ENCODE peak calls at places on chromosome 11, in five cellular contexts. F is GM23338, E is heart right ventricle, H is astrocyte, Q is lower leg skin. C is an unnamed sample.

GRCh38 chr11:61675826-61676225 is 4.4 kb upstream of the DAGLA start:
- DNase-seq in F (no peak), H (no peak), Q (no peak), E (no peak), C (no peak)

GRCh38 chr11:114287154-114287553 is 9.0 kb upstream of the NNMT start:
- DNase-seq in Q (no peak), E (no peak), F (no peak), H (no peak), C (no peak)

GRCh38 chr11:87173185-87174039 is 135.7 kb downstream of the TMEM135 start:
- DNase-seq in H (peak; percentile 75), Q (no peak), F (no peak), E (no peak), C (peak; percentile 81)

GRCh38 chr11:64745219-64745522 is 1.2 kb upstream of the RASGRP2 start:
- DNase-seq in H (no peak), Q (peak; percentile 73), E (peak; percentile 86), F (peak; percentile 70), C (no peak)

GRCh38 chr11:97894978-97895377 is 1125.8 kb upstream of the CNTN5 start:
- DNase-seq in Q (no peak), F (no peak), H (no peak), E (no peak), C (no peak)

GRCh38 chr11:43419460-43419859 is 60.7 kb downstream of the TTC17 start:
- DNase-seq in Q (no peak), H (peak; percentile 8), F (peak; percentile 59), E (no peak), C (peak; percentile 75)

GRCh38 chr11:134543144-134544044 is 131.4 kb upstream of the B3GAT1 start:
- DNase-seq in H (no peak), Q (no peak), E (no peak), F (no peak), C (no peak)

GRCh38 chr11:77819921-77820564 is 479 bp downstream of the RSF1 start:
- DNase-seq in E (peak; percentile 43), Q (peak; percentile 42), H (peak; percentile 19), F (peak; percentile 83), C (peak; percentile 47)

GRCh38 chr11:3949132-3949531 is 93.7 kb downstream of the STIM1 start:
- DNase-seq in H (no peak), E (no peak), F (no peak), Q (no peak), C (no peak)

GRCh38 chr11:11531127-11531526 is 90.7 kb downstream of the GALNT18 start:
- DNase-seq in F (no peak), H (no peak), Q (no peak), E (no peak), C (no peak)

GRCh38 chr11:68997124-68997994 is 15.7 kb downstream of the MRGPRF start:
- DNase-seq in H (no peak), E (no peak), F (no peak), Q (no peak), C (no peak)

GRCh38 chr11:57490456-57491248 is 24.9 kb downstream of the SLC43A1 start:
- DNase-seq in H (no peak), E (no peak), Q (no peak), F (no peak), C (peak; percentile 75)

GRCh38 chr11:70503878-70504240 is 105.5 kb downstream of the CTTN start:
- DNase-seq in Q (no peak), H (no peak), E (no peak), F (peak; percentile 60), C (no peak)

GRCh38 chr11:118434553-118435232 is 1.6 kb upstream of the KMT2A start:
- DNase-seq in F (peak; percentile 73), Q (peak; percentile 15), H (peak; percentile 46), E (peak; percentile 17), C (peak; percentile 49)

GRCh38 chr11:130449996-130450419 is 1.6 kb downstream of the ADAMTS15 start:
- DNase-seq in E (peak; percentile 87), F (peak; percentile 98), H (peak; percentile 77), Q (peak; percentile 34), C (peak; percentile 93)

GRCh38 chr11:26276798-26277424 is 55.0 kb upstream of the ANO3 start:
- DNase-seq in H (peak; percentile 45), Q (peak; percentile 33), F (peak; percentile 87), E (peak; percentile 11), C (peak; percentile 82)

GRCh38 chr11:72831521-72832300 is 17.5 kb downstream of the ATG16L2 start:
- DNase-seq in Q (peak; percentile 78), F (peak; percentile 94), H (peak; percentile 39), E (peak; percentile 87), C (peak; percentile 84)

GRCh38 chr11:70580036-70580805 is 181.9 kb downstream of the CTTN start:
- DNase-seq in E (no peak), H (no peak), Q (no peak), F (no peak), C (no peak)

GRCh38 chr11:72736452-72737069 is 15.6 kb downstream of the ARAP1 start:
- DNase-seq in E (no peak), Q (no peak), H (peak; percentile 19), F (no peak), C (no peak)

GRCh38 chr11:19121646-19122045 is 4.7 kb downstream of the ZDHHC13 start:
- DNase-seq in E (no peak), Q (no peak), H (no peak), F (no peak), C (no peak)

GRCh38 chr11:99370557-99371200 is 349.9 kb downstream of the CNTN5 start:
- DNase-seq in H (peak; percentile 47), E (peak; percentile 40), Q (no peak), F (peak; percentile 36), C (peak; percentile 84)

GRCh38 chr11:46294365-46295309 is 17.2 kb downstream of the CREB3L1 start:
- DNase-seq in Q (no peak), F (peak; percentile 92), E (no peak), H (peak; percentile 97), C (peak; percentile 67)
- H3K4me3 ChIP-seq in Q (no peak overlapping the region), F (peak overlapping the region; percentile 78), E (peak overlapping the region; percentile 58), H (peak overlapping the region; percentile 48), C (peak overlapping the region; percentile 62)

DNA sequence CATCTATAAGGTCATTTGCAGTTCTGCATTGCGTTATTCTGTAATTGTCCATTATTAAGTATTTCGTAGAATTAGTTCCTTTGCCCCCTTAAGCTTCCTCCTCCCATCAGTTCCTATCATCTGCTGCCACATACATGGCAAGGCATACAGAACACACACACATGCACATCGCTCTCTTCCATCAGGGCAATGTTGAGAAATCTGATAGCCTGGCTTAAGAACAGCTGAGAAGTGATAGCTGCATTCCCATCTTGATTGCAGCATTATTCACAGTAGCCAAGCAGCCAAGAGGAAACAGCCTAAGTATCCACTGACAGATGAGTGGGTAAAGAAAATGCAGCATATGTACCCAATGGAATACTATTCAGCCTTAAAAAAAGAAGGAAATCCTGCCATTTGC is 186.8 kb upstream of the CADM1 start:
- DNase-seq in H (no peak), E (no peak), F (no peak), Q (no peak), C (no peak)
- TF ChIP-seq CTCF in H (no peak), E (no peak), F (no peak), Q (no peak), C (no peak)

GRCh38 chr11:13341028-13341427 is 63.4 kb downstream of the BMAL1 start:
- DNase-seq in H (no peak), E (no peak), F (no peak), Q (no peak), C (no peak)

GRCh38 chr11:13336246-13336873 is 58.8 kb downstream of the BMAL1 start:
- DNase-seq in F (no peak), H (peak; percentile 47), Q (no peak), E (no peak), C (no peak)

GRCh38 chr11:13337986-13338436 is 60.4 kb downstream of the BMAL1 start:
- DNase-seq in E (no peak), H (peak; percentile 79), Q (no peak), F (no peak), C (peak; percentile 89)

GRCh38 chr11:13339196-13340153 is 61.9 kb downstream of the BMAL1 start:
- DNase-seq in H (peak; percentile 98), E (no peak), Q (no peak), F (no peak), C (peak; percentile 96)

GRCh38 chr11:13338437-13339069 is 61.0 kb downstream of the BMAL1 start:
- DNase-seq in F (no peak), Q (no peak), H (peak; percentile 54), E (no peak), C (no peak)
- H3K4me3 ChIP-seq in F (no peak overlapping the region), Q (no peak overlapping the region), H (peak overlapping the region; percentile 38), E (peak overlapping the region; percentile 30), C (peak overlapping the region; percentile 46)

DNA sequence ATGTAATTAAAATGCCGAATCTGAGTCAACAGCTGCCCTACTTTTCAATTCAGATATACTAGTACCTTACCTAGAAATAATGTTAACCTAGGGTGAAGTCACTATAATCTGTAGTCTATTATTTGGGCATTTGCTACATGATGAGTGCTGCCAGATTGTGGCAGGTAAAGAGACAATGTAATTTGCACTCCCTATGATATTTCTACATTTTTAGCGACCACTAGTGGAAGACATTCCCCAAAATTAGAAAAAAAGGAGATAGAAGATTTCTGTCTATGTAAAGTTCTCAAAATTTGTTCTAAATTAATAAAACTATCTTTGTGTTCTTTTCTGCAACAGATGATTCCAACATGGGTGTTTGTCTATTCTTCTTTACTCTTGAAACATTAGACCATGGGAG is 14.1 kb downstream of the MS4A1 start:
- DNase-seq in F (no peak), H (no peak), E (no peak), Q (no peak), C (no peak)
- TF ChIP-seq CTCF in F (peak; percentile 25), H (no peak), E (no peak), Q (no peak), C (no peak)

GRCh38 chr11:62923634-62924411 is 2.7 kb upstream of the CHRM1 start:
- DNase-seq in H (no peak), E (no peak), F (peak; percentile 49), Q (no peak), C (no peak)

GRCh38 chr11:62922189-62922589 is 1.0 kb upstream of the CHRM1 start:
- DNase-seq in H (no peak), Q (no peak), F (no peak), E (no peak), C (no peak)

GRCh38 chr11:62921573-62922188 is 518 bp upstream of the CHRM1 start:
- DNase-seq in H (no peak), Q (peak; percentile 46), F (no peak), E (no peak), C (no peak)

GRCh38 chr11:62921201-62921572 is at the start of gene CHRM1:
- DNase-seq in F (no peak), E (no peak), Q (no peak), H (no peak), C (no peak)

DNA sequence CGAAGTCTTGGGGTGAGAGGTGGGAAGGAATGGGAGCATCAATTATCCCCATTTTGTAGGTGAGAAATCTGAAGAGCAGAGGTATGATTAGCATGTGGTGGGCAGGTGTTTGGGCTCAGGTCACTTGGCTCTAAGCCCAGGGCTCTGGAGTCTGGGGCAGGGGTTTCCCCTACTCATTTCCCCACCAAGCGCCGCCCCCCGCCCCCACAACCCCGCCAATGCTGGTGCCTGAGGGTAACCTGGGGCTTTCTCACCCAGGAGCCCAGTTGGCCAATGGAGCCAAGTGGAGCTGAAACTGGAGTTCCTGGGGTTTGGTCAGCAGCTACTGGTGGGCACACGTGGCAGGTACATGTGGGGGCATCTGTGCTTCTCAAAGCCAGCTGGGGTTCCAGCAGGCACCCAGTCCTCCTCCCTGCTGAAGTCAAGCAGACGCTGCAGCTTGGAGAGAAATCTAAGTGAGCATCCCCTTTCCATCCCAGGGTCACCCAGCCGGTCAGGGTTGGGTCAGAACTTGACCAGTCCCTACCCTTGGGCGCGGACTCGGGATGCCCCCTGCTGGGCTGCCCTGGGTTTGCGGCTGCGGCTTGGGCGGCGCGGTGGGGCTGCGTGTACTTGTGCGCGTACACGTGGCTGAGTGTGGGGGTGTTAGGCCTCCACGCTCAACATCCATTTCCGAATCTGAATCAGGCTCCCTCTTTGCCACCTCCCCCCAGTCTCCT is 1.6 kb upstream of the CHRM1 start:
- DNase-seq in Q (no peak), E (no peak), F (peak; percentile 72), H (no peak), C (no peak)
- H3K4me3 ChIP-seq in Q (no peak overlapping the region), E (no peak overlapping the region), F (peak overlapping the region; percentile 72), H (no peak overlapping the region), C (no peak overlapping the region)

GRCh38 chr11:119763071-119763715 is 34.2 kb upstream of the NECTIN1 start:
- DNase-seq in H (no peak), Q (no peak), F (no peak), E (no peak), C (peak; percentile 42)
- TF ChIP-seq CTCF in H (no peak), Q (no peak), F (no peak), E (no peak), C (no peak)

C was measured in choroid plexus epithelial cell.